ENCODE peak calls at places on chromosome 4, in four cellular contexts. T is activated T-cell treated with anti-CD3 and anti-CD28 coated beads, Interleukin-2, amount 50 U/mL, for 4 hours; E is T-cell; X is SK-N-SH treated with all-trans-retinoic acid at 6 μM for 48 hours. S is an unnamed sample.

GRCh38 chr4:8188085-8188484 is 11.0 kb upstream of the SH3TC1 start:
- ATAC-seq in T (no peak), E (no peak), X (peak; percentile 64), S (no peak)

GRCh38 chr4:182775075-182775474 is 142.1 kb downstream of the DCTD start:
- ATAC-seq in T (no peak), E (no peak), X (no peak), S (no peak)

GRCh38 chr4:47315346-47315745 is 148.2 kb downstream of the COMMD8 start:
- ATAC-seq in T (peak; percentile 37), E (no peak), X (no peak), S (peak; percentile 86)

GRCh38 chr4:185662030-185662778 is 126.9 kb upstream of the PDLIM3 start:
- ATAC-seq in T (no peak), E (no peak), X (no peak), S (no peak)

GRCh38 chr4:108492816-108493595 is 127.4 kb upstream of the RPL34 start:
- ATAC-seq in T (peak; percentile 60), E (no peak), X (peak; percentile 79), S (peak; percentile 82)

GRCh38 chr4:161003418-161004057 is 1160.3 kb downstream of the FSTL5 start:
- ATAC-seq in T (peak; percentile 10), E (no peak), X (no peak), S (no peak)

GRCh38 chr4:39846705-39847104 is 131.0 kb downstream of the PDS5A start:
- ATAC-seq in T (no peak), E (no peak), X (no peak), S (no peak)

GRCh38 chr4:163415668-163416067 is 57.9 kb downstream of the TKTL2 start:
- ATAC-seq in T (no peak), E (no peak), X (no peak), S (no peak)

GRCh38 chr4:26992657-26993361 is 132.2 kb downstream of the STIM2 start:
- ATAC-seq in T (peak; percentile 78), E (peak; percentile 42), X (no peak), S (peak; percentile 77)

GRCh38 chr4:22500128-22500611 is 15.7 kb downstream of the ADGRA3 start:
- ATAC-seq in T (no peak), E (no peak), X (no peak), S (no peak)

GRCh38 chr4:55920571-55920970 is 28.2 kb upstream of the CEP135 start:
- ATAC-seq in T (no peak), E (no peak), X (peak; percentile 30), S (no peak)

GRCh38 chr4:3690576-3691152 is 75.5 kb upstream of the ADRA2C start:
- ATAC-seq in T (no peak), E (no peak), X (no peak), S (no peak)

GRCh38 chr4:139246166-139246565 is 33.9 kb downstream of the MGARP start:
- ATAC-seq in T (no peak), E (no peak), X (no peak), S (no peak)

GRCh38 chr4:156779774-156780173 is 191.8 kb downstream of the PDGFC start:
- ATAC-seq in T (no peak), E (no peak), X (peak; percentile 42), S (no peak)

GRCh38 chr4:110128092-110128989 is 70.1 kb downstream of the ELOVL6 start:
- ATAC-seq in T (peak; percentile 48), E (no peak), X (no peak), S (no peak)

GRCh38 chr4:173560896-173561295 is 30.9 kb upstream of the HAND2 start:
- ATAC-seq in T (no peak), E (no peak), X (no peak), S (no peak)

GRCh38 chr4:88130544-88131305 is 27.7 kb downstream of the ABCG2 start:
- ATAC-seq in T (no peak), E (no peak), X (no peak), S (no peak)

GRCh38 chr4:150540536-150540935 is 41.4 kb upstream of the MAB21L2 start:
- ATAC-seq in T (no peak), E (no peak), X (no peak), S (no peak)

GRCh38 chr4:175705407-175705806 is 106.7 kb downstream of the GPM6A start:
- ATAC-seq in T (no peak), E (no peak), X (no peak), S (no peak)

GRCh38 chr4:152363086-152363485 is 172.8 kb downstream of the FBXW7 start:
- ATAC-seq in T (no peak), E (no peak), X (peak; percentile 63), S (no peak)

GRCh38 chr4:53123171-53123570 is 242.7 kb downstream of the SCFD2 start:
- ATAC-seq in T (no peak), E (no peak), X (no peak), S (no peak)

GRCh38 chr4:143389543-143390195 is 53.0 kb downstream of the GAB1 start:
- ATAC-seq in T (no peak), E (no peak), X (peak; percentile 38), S (no peak)

GRCh38 chr4:11182586-11183357 is 245.9 kb downstream of the HS3ST1 start:
- ATAC-seq in T (no peak), E (no peak), X (no peak), S (no peak)

GRCh38 chr4:147094228-147094627 is 148.6 kb upstream of the TTC29 start:
- ATAC-seq in T (no peak), E (no peak), X (no peak), S (no peak)